ENCODE peak calls at places on chromosome 1, in ten cellular contexts. F, H, C, I, D, P, Z, Y, G and K are unnamed samples.

GRCh38 chr1:192654120-192654519 is 18.2 kb downstream of the RGS13 start:
- DNase-seq in Y (no peak), G (no peak), P (no peak), C (no peak), H (no peak), D (no peak), I (no peak), F (no peak), Z (no peak), K (no peak)

GRCh38 chr1:170663011-170663410 is 920 bp upstream of the PRRX1 start:
- DNase-seq in I (peak; percentile 56), G (no peak), Z (no peak), C (no peak), F (no peak), D (no peak), H (peak; percentile 63), Y (no peak), P (peak; percentile 59), K (no peak)

GRCh38 chr1:217090073-217090911 is 367.1 kb upstream of the ESRRG start:
- DNase-seq in Y (no peak), H (no peak), Z (no peak), P (no peak), C (peak; percentile 54), G (no peak), D (no peak), I (peak; percentile 18), F (no peak), K (no peak)

GRCh38 chr1:233695901-233696300 is 82.0 kb downstream of the KCNK1 start:
- DNase-seq in F (no peak), C (peak; percentile 27), G (no peak), P (no peak), D (no peak), Z (no peak), H (no peak), I (no peak), Y (no peak), K (no peak)

GRCh38 chr1:233025156-233025555 is 74.7 kb downstream of the NTPCR start:
- DNase-seq in H (peak; percentile 23), G (peak; percentile 17), F (no peak), D (no peak), Z (no peak), C (no peak), P (peak; percentile 44), I (peak; percentile 41), Y (no peak), K (peak; percentile 12)

GRCh38 chr1:110312188-110313121 is 26.7 kb upstream of the RBM15 start:
- DNase-seq in D (peak; percentile 51), C (peak; percentile 18), G (peak; percentile 66), Z (peak; percentile 83), P (peak; percentile 81), I (peak; percentile 91), H (peak; percentile 66), Y (peak; percentile 63), F (peak; percentile 73), K (peak; percentile 42)

GRCh38 chr1:30700528-30701265 is 22.7 kb downstream of the MATN1 start:
- DNase-seq in Z (no peak), C (no peak), D (peak; percentile 18), F (peak; percentile 84), I (peak; percentile 78), Y (peak; percentile 71), P (peak; percentile 83), H (peak; percentile 60), G (peak; percentile 64), K (peak; percentile 15)

GRCh38 chr1:109485001-109485400 is 1.3 kb downstream of the ATXN7L2 start:
- DNase-seq in H (no peak), Y (no peak), Z (no peak), C (no peak), P (no peak), F (no peak), D (no peak), I (no peak), G (no peak), K (no peak)

GRCh38 chr1:164806531-164806930 is 247.5 kb downstream of the PBX1 start:
- DNase-seq in D (no peak), P (no peak), Z (no peak), H (no peak), I (no peak), C (no peak), Y (no peak), F (no peak), G (no peak), K (no peak)

GRCh38 chr1:34419662-34420061 is 243.0 kb downstream of the C1orf94 start:
- DNase-seq in H (no peak), Z (no peak), F (no peak), G (no peak), C (no peak), Y (no peak), P (peak; percentile 33), D (no peak), I (no peak), K (no peak)

GRCh38 chr1:183582021-183582746 is 8.1 kb downstream of the NCF2 start:
- DNase-seq in I (no peak), Z (no peak), P (no peak), C (no peak), G (no peak), H (no peak), F (no peak), Y (no peak), D (no peak), K (no peak)

GRCh38 chr1:96843196-96843595 is 121.6 kb downstream of the PTBP2 start:
- DNase-seq in D (peak; percentile 6), Z (no peak), P (peak; percentile 88), C (no peak), F (peak; percentile 60), I (peak; percentile 75), G (no peak), H (peak; percentile 22), Y (no peak), K (no peak)

GRCh38 chr1:198699167-198700015 is 60.6 kb downstream of the PTPRC start:
- DNase-seq in I (peak; percentile 53), P (peak; percentile 33), D (no peak), Z (peak; percentile 76), Y (no peak), G (no peak), F (peak; percentile 18), C (no peak), H (peak; percentile 35), K (no peak)

GRCh38 chr1:115478933-115479551 is 141.0 kb upstream of the NGF start:
- DNase-seq in I (no peak), G (no peak), F (no peak), D (no peak), H (no peak), Y (no peak), C (no peak), Z (peak; percentile 50), P (no peak), K (no peak)

GRCh38 chr1:6280761-6281451 is 20.0 kb upstream of the GPR153 start:
- DNase-seq in P (no peak), I (peak; percentile 18), F (no peak), Y (peak; percentile 55), D (no peak), C (no peak), G (no peak), H (no peak), Z (peak; percentile 84), K (no peak)
- TF ChIP-seq CTCF in P (peak; percentile 53), I (peak; percentile 28), F (peak; percentile 31), Y (no peak), D (peak; percentile 44), C (no peak), G (no peak), H (peak; percentile 49), Z (peak; percentile 38), K (peak; percentile 39)

DNA sequence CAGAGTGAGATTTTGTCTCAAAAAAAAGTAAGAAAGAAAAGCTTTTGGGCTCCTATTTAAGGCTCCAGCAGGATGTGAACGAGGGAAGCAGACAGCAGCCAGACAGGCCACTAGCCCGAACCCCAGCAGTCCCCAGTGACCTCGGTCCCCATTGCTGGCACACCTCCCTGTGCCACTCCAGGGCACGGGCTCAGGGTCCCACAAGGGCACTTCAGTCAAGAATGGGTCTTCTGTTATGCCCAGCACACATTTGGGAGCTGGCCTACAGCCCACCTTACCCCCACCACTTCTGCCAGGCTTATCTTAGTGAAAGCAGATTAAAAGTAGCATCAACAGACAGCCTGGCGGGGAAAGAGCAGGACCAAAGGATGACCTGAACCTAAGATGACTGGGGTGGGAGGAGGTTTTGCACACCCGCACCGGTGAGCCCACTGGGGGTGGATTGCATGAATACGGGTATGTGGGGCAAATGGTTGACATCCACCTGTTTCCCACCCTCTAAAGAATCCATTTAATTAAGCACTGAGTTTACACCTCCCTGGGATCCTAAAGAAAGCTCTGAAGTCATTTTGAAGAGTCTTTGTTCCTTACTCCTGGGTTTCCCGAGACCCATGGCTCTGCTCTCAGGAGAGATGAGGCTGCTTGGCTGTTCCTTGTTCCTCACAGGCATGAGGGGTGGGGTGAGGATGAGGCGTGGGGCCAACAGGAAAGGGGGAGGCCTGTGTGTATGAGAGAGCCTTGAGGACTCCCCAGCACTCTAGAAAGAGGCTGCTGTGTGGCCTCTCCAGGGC is 4.7 kb downstream of the CHI3L1 start:
- DNase-seq in Z (no peak), C (no peak), I (peak; percentile 35), F (no peak), P (no peak), D (no peak), Y (no peak), G (no peak), H (no peak), K (no peak)
- H3K4me3 ChIP-seq in Z (no peak overlapping the region), C (no peak overlapping the region), I (no peak overlapping the region), F (no peak overlapping the region), P (no peak overlapping the region), D (no peak overlapping the region), Y (no peak overlapping the region), G (no peak overlapping the region), H (no peak overlapping the region), K (no peak overlapping the region)

GRCh38 chr1:174883361-174883760 is 116.4 kb upstream of the CACYBP start:
- DNase-seq in H (peak; percentile 17), D (no peak), F (peak; percentile 14), G (no peak), C (peak; percentile 38), Y (no peak), I (peak; percentile 52), P (peak; percentile 36), Z (no peak), K (no peak)
- TF ChIP-seq CTCF in H (peak; percentile 12), D (no peak), F (peak; percentile 8), G (no peak), C (peak; percentile 26), Y (no peak), I (no peak), P (peak; percentile 13), Z (no peak), K (no peak)

DNA sequence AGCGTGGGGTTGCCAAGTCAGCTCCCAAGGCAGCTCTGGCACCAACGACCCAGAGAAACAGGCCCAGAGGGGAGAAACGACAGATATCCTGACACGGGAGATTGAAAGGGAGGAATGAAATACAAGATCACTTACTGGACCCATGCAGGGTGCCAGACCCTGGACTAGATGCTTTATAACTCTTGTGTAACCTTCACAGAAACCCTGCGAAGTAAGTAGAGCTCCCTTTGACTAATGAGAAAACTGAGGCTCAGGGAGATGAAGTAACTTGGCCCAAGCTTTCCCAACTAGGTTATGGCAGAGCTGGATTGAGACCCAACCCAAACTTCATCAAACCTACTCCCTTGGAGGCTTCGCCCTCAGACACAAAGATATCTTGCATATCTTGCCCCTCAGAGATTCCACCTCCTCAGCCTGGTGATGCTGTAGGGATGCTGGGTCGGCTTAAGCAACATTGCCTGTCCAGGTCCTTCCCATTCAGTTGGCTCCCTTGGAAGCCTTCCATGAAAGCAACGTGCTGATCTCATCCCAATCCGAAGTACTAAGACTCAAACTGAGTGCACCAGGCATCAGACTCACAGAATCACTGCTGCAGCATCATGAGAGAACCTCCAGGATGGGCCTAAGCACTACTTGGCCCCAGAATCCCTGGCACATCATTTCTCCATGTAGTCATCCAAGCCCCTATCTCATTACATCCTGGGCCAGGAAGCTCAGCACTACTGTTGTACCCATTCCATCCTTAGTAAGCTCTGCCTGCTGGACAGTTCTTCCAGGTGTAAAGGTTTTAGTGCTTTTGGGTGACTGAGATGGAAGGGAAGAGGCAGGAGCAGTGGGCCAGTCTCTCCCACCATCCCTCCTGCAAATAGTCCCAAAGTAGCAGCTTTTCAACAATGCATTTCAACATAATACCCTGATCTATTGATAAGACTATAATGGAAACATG is 1.1 kb upstream of the IGSF9 start:
- DNase-seq in D (no peak), H (no peak), I (no peak), G (no peak), P (no peak), F (no peak), C (no peak), Y (no peak), Z (no peak), K (no peak)
- H3K4me3 ChIP-seq in D (no peak overlapping the region), H (peak overlapping the region; percentile 44), I (peak overlapping the region; percentile 38), G (no peak overlapping the region), P (no peak overlapping the region), F (no peak overlapping the region), C (peak overlapping the region; percentile 59), Y (no peak overlapping the region), Z (peak overlapping the region; percentile 49), K (peak overlapping the region; percentile 41)